ENCODE peak calls at places on chromosomes 5 and 9, in five cellular contexts. C, V, Q, D and X are unnamed samples.

GRCh38 chr9:130196643-130197042 is 24.4 kb downstream of the NCS1 start:
- DNase-seq in D (no peak), Q (no peak), C (no peak), V (peak), X (no peak)

GRCh38 chr9:135718616-135719015 is 16.6 kb downstream of the KCNT1 start:
- DNase-seq in Q (no peak), C (no peak), V (no peak), D (no peak), X (no peak)

GRCh38 chr5:96870094-96871021 is 5.9 kb upstream of the ERAP2 start:
- DNase-seq in Q (peak), D (no peak), C (no peak), V (no peak), X (no peak)

GRCh38 chr5:135576075-135576599 is 2.7 kb downstream of the CXCL14 start:
- DNase-seq in Q (no peak), V (no peak), C (no peak), D (no peak), X (no peak)

GRCh38 chr5:6003040-6003825 is 375.1 kb downstream of the MED10 start:
- DNase-seq in Q (no peak), C (no peak), D (no peak), V (no peak), X (no peak)

GRCh38 chr5:21644032-21644431 is 1209.1 kb downstream of the CDH12 start:
- DNase-seq in C (no peak), V (no peak), Q (no peak), D (no peak), X (no peak)

GRCh38 chr5:97529354-97529753 is 346.3 kb upstream of the RIOK2 start:
- DNase-seq in Q (no peak), V (no peak), C (no peak), D (no peak), X (no peak)

GRCh38 chr5:102857090-102857818 is 102.1 kb downstream of the PAM start:
- DNase-seq in C (no peak), V (no peak), Q (no peak), D (no peak), X (no peak)

GRCh38 chr5:141521244-141521781 is 32.4 kb downstream of the PCDHGC5 start:
- DNase-seq in V (no peak), D (peak), C (no peak), Q (no peak), X (no peak)

GRCh38 chr5:65108786-65109743 is 340.3 kb downstream of the CWC27 start:
- DNase-seq in C (no peak), V (no peak), D (no peak), Q (no peak), X (no peak)

GRCh38 chr5:79561525-79561893 is 47.6 kb upstream of the HOMER1 start:
- DNase-seq in Q (no peak), V (no peak), D (no peak), C (no peak), X (no peak)

GRCh38 chr5:134436523-134437339 is 25.1 kb upstream of the CDKN2AIPNL start:
- DNase-seq in V (peak), Q (peak), C (no peak), D (no peak), X (no peak)

GRCh38 chr9:4828776-4829175 is 36.0 kb downstream of the RCL1 start:
- DNase-seq in V (no peak), C (no peak), D (no peak), Q (no peak), X (no peak)

GRCh38 chr5:91151947-91152346 is 231.2 kb downstream of the ARRDC3 start:
- DNase-seq in V (no peak), D (no peak), Q (no peak), C (no peak), X (no peak)

GRCh38 chr9:115042781-115043509 is 75.0 kb downstream of the TNC start:
- DNase-seq in V (no peak), Q (no peak), C (no peak), D (peak), X (no peak)

GRCh38 chr5:117494208-117494607 is 919.6 kb upstream of the SEMA6A start:
- DNase-seq in Q (no peak), D (no peak), C (no peak), V (no peak), X (no peak)

GRCh38 chr9:133257398-133258053 is 17.5 kb downstream of the ABO start:
- DNase-seq in V (no peak), C (no peak), Q (peak), D (no peak), X (no peak)

GRCh38 chr5:132215329-132215728 is 12.3 kb downstream of the P4HA2 start:
- DNase-seq in V (no peak), Q (no peak), D (no peak), C (no peak), X (no peak)

GRCh38 chr5:96080557-96080956 is 118.9 kb upstream of the ELL2 start:
- DNase-seq in Q (no peak), V (no peak), D (no peak), C (no peak), X (no peak)

GRCh38 chr9:134957945-134958227 is 40.2 kb upstream of the FCN1 start:
- DNase-seq in D (no peak), V (no peak), C (no peak), Q (peak), X (peak)

GRCh38 chr9:21121595-21122251 is 19.9 kb downstream of the IFNW1 start:
- DNase-seq in D (no peak), V (no peak), Q (no peak), C (no peak), X (no peak)

GRCh38 chr5:74185599-74185998 is 454.9 kb downstream of the ENC1 start:
- DNase-seq in V (no peak), Q (no peak), D (no peak), C (no peak), X (no peak)

GRCh38 chr5:179819296-179820126 is 1.2 kb upstream of the SQSTM1 start:
- DNase-seq in Q (peak), C (no peak), D (peak), V (peak), X (no peak)

GRCh38 chr5:42951847-42952411 is 88.2 kb downstream of the ANXA2R start:
- DNase-seq in Q (peak), C (no peak), D (no peak), V (no peak), X (no peak)

GRCh38 chr5:116303340-116303739 is 218.5 kb downstream of the COMMD10 start:
- DNase-seq in Q (no peak), C (no peak), D (no peak), V (no peak), X (no peak)

GRCh38 chr9:9352877-9353481 is 1259.8 kb downstream of the PTPRD start:
- DNase-seq in C (no peak), D (no peak), Q (no peak), V (no peak), X (no peak)

GRCh38 chr9:112041536-112042243 is 133.4 kb downstream of the SUSD1 start:
- DNase-seq in C (no peak), Q (no peak), D (no peak), V (no peak), X (no peak)